ENCODE peak calls at places on chromosomes 1 and 21, in five cellular contexts. W is adrenal gland; R is stimulated activated CD4-positive, alpha-beta T cell treated with anti-CD3 and anti-CD28 coated beads, Interleukin-12 subunit alpha, Interleukin-12 subunit beta, amount 100 ng/mL, for 4 hours; S is GOT3; Q is stimulated activated CD8-positive, alpha-beta memory T cell treated with anti-CD3 and anti-CD28 coated beads, Interleukin-4, amount 100 ng/mL, for 1 hour. V is an unnamed sample.

GRCh38 chr1:15106608-15107007 is 46.9 kb upstream of the TMEM51 start:
- DNase-seq in S (no peak), W (peak), R (no peak), Q (no peak), V (no peak)

GRCh38 chr1:44059181-44059661 is 28.0 kb upstream of the SLC6A9 start:
- DNase-seq in S (no peak), Q (no peak), W (no peak), R (no peak), V (no peak)

GRCh38 chr1:12166834-12167492 is at the start of gene TNFRSF1B:
- DNase-seq in S (no peak), W (peak), R (peak), Q (no peak), V (no peak)

GRCh38 chr1:21077085-21077484 is 99.6 kb downstream of the EIF4G3 start:
- DNase-seq in W (no peak), S (no peak), R (no peak), Q (no peak), V (no peak)

GRCh38 chr1:21326861-21327344 is 36.6 kb upstream of the ECE1 start:
- DNase-seq in Q (no peak), S (no peak), W (peak), R (no peak), V (no peak)

GRCh38 chr1:22872971-22873664 is 99.5 kb downstream of the LACTBL1 start:
- DNase-seq in S (no peak), R (no peak), Q (no peak), W (no peak), V (no peak)

GRCh38 chr1:112133487-112133886 is 144.0 kb upstream of the KCND3 start:
- DNase-seq in Q (no peak), R (no peak), S (no peak), W (no peak), V (no peak)

GRCh38 chr1:204223129-204223860 is 9.5 kb upstream of the GOLT1A start:
- DNase-seq in R (no peak), W (no peak), Q (no peak), S (no peak), V (no peak)

GRCh38 chr1:41380979-41381690 is 19.9 kb downstream of the FOXO6 start:
- DNase-seq in S (no peak), W (peak), R (no peak), Q (no peak), V (no peak)

GRCh38 chr1:166086113-166086908 is 80.5 kb downstream of the FAM78B start:
- DNase-seq in S (no peak), W (no peak), R (no peak), Q (no peak), V (no peak)

GRCh38 chr1:219582865-219583264 is 30.0 kb downstream of the ZC3H11B start:
- DNase-seq in S (no peak), W (no peak), R (no peak), Q (no peak), V (no peak)

GRCh38 chr1:182120411-182121258 is 59.1 kb upstream of the ZNF648 start:
- DNase-seq in S (no peak), Q (no peak), R (no peak), W (peak), V (no peak)

GRCh38 chr1:160095382-160096105 is 2.9 kb downstream of the IGSF8 start:
- DNase-seq in S (no peak), R (no peak), Q (no peak), W (no peak), V (no peak)

GRCh38 chr1:237383825-237384612 is 342.0 kb downstream of the RYR2 start:
- DNase-seq in Q (no peak), S (no peak), W (no peak), R (no peak), V (no peak)

GRCh38 chr1:83999316-83999819 is 436 bp upstream of the TTLL7 start:
- DNase-seq in Q (peak), W (peak), S (no peak), R (no peak), V (peak)

GRCh38 chr1:169707917-169708604 is 3.4 kb downstream of the SELL start:
- DNase-seq in W (no peak), S (no peak), Q (no peak), R (no peak), V (no peak)

GRCh38 chr1:86913399-86913895 is 479 bp downstream of the SELENOF start:
- DNase-seq in W (no peak), Q (peak), R (peak), S (no peak), V (peak)

GRCh38 chr1:70420320-70420719 is 9.3 kb downstream of the CTH start:
- DNase-seq in R (no peak), S (no peak), W (no peak), Q (no peak), V (no peak)

GRCh38 chr1:68384321-68384813 is 65.4 kb downstream of the RPE65 start:
- DNase-seq in R (no peak), Q (no peak), S (peak), W (peak), V (peak)

GRCh38 chr1:176897350-176898236 is 266.9 kb downstream of the ASTN1 start:
- DNase-seq in Q (no peak), W (peak), R (peak), S (no peak), V (peak)

GRCh38 chr21:21213297-21213696 is 215.1 kb downstream of the NCAM2 start:
- DNase-seq in S (no peak), W (no peak), Q (no peak), R (no peak), V (no peak)

GRCh38 chr1:41021526-41022308 is at the start of gene SLFNL1:
- DNase-seq in Q (no peak), S (no peak), W (peak), R (no peak), V (no peak)

GRCh38 chr1:24136956-24137539 is 5.9 kb downstream of the IL22RA1 start:
- DNase-seq in S (no peak), Q (no peak), W (no peak), R (no peak), V (no peak)

GRCh38 chr1:245086389-245086969 is 68.3 kb upstream of the KIF26B start:
- DNase-seq in S (no peak), Q (no peak), W (no peak), R (no peak), V (no peak)

GRCh38 chr1:214637722-214638473 is 34.9 kb downstream of the CENPF start:
- DNase-seq in S (no peak), W (no peak), Q (no peak), R (no peak), V (peak)

GRCh38 chr1:150477733-150478132 is 9.5 kb upstream of the TARS2 start:
- DNase-seq in R (no peak), S (no peak), W (no peak), Q (no peak), V (no peak)

GRCh38 chr1:24642481-24643361 is at the start of gene SRRM1:
- DNase-seq in Q (peak), R (peak), S (peak), W (peak), V (peak)

GRCh38 chr1:36964830-36965229 is 69.5 kb downstream of the GRIK3 start:
- DNase-seq in W (no peak), S (no peak), R (no peak), Q (no peak), V (no peak)

GRCh38 chr1:28954126-28954525 is 39.8 kb downstream of the EPB41 start:
- DNase-seq in R (no peak), W (no peak), Q (no peak), S (no peak), V (no peak)

V was measured in smooth muscle cell of the brain vasculature.